ENCODE peak calls at places on chromosomes 7 and 10, in six cellular contexts. R is GM13977; S is CD8-positive, alpha-beta T cell; U is osteocyte; L is AG09319; X is RWPE1. T is an unnamed sample.
A peak's percentile ranks its signal among the peaks of the same experiment; 100 is the strongest.

GRCh38 chr7:106629521-106629920 is 31.4 kb downstream of the CCDC71L start:
- DNase-seq in S (no peak), U (no peak), R (no peak), X (no peak), L (no peak), T (no peak)

GRCh38 chr10:95304463-95304862 is 13.7 kb upstream of the PDLIM1 start:
- DNase-seq in X (no peak), L (no peak), S (no peak), R (no peak), U (no peak), T (no peak)

GRCh38 chr7:8702807-8703206 is 269.4 kb downstream of the NXPH1 start:
- DNase-seq in S (no peak), L (no peak), X (no peak), U (no peak), R (no peak), T (no peak)

GRCh38 chr10:42782446-42783180 is at the start of gene BMS1:
- DNase-seq in L (peak; percentile 73), X (peak; percentile 88), U (peak; percentile 94), R (peak; percentile 81), S (peak; percentile 87), T (peak; percentile 91)

GRCh38 chr7:52753855-52754254 is 281.6 kb upstream of the POM121L12 start:
- DNase-seq in S (no peak), U (no peak), L (no peak), R (no peak), X (no peak), T (no peak)

GRCh38 chr7:126403040-126403439 is 849.7 kb downstream of the GRM8 start:
- DNase-seq in S (no peak), R (no peak), L (no peak), X (no peak), U (no peak), T (no peak)

GRCh38 chr10:28087675-28088351 is 88.9 kb upstream of the ODAD2 start:
- DNase-seq in X (peak; percentile 76), U (no peak), R (no peak), S (no peak), L (no peak), T (no peak)

GRCh38 chr7:147376152-147376551 is 1214.4 kb upstream of the C7orf33 start:
- DNase-seq in U (no peak), R (no peak), X (no peak), S (no peak), L (no peak), T (no peak)

GRCh38 chr10:30034433-30035137 is 24.8 kb downstream of the JCAD start:
- DNase-seq in R (no peak), L (no peak), X (no peak), U (no peak), S (no peak), T (no peak)

GRCh38 chr7:111071556-111071955 is 19.4 kb upstream of the LRRN3 start:
- DNase-seq in R (no peak), L (no peak), S (no peak), X (no peak), U (no peak), T (no peak)

GRCh38 chr7:120060283-120060682 is 212.7 kb upstream of the KCND2 start:
- DNase-seq in L (no peak), U (no peak), X (no peak), R (no peak), S (no peak), T (no peak)

GRCh38 chr7:43625453-43625852 is 42.5 kb downstream of the STK17A start:
- DNase-seq in S (peak; percentile 61), L (no peak), U (no peak), X (no peak), R (no peak), T (no peak)

GRCh38 chr7:14639801-14640200 is 262.8 kb downstream of the DGKB start:
- DNase-seq in X (peak; percentile 1), L (no peak), R (no peak), U (no peak), S (no peak), T (no peak)

GRCh38 chr10:110474017-110474416 is 23.7 kb upstream of the DUSP5 start:
- DNase-seq in U (no peak), X (no peak), R (no peak), S (no peak), L (no peak), T (no peak)

GRCh38 chr7:96021533-96021932 is 249.2 kb downstream of the DYNC1I1 start:
- DNase-seq in R (no peak), X (no peak), U (no peak), S (no peak), L (no peak), T (no peak)

GRCh38 chr10:68869623-68870022 is 31.5 kb upstream of the DDX50 start:
- DNase-seq in L (no peak), U (no peak), R (no peak), S (no peak), X (no peak), T (no peak)

GRCh38 chr10:48309711-48310226 is 3.3 kb downstream of the MAPK8 start:
- DNase-seq in S (no peak), U (no peak), R (peak; percentile 63), X (peak; percentile 48), L (no peak), T (no peak)

GRCh38 chr10:102231357-102232318 is 5.5 kb downstream of the ELOVL3 start:
- DNase-seq in R (peak; percentile 85), X (peak; percentile 73), L (no peak), U (peak; percentile 86), S (peak; percentile 59), T (peak; percentile 75)

GRCh38 chr7:78492146-78492545 is 693.6 kb downstream of the PHTF2 start:
- DNase-seq in L (no peak), R (no peak), S (no peak), X (no peak), U (no peak), T (no peak)

GRCh38 chr10:90960355-90960814 is 39.5 kb upstream of the ANKRD1 start:
- DNase-seq in R (peak; percentile 52), U (no peak), S (no peak), L (peak; percentile 11), X (peak; percentile 48), T (no peak)

GRCh38 chr7:107742678-107743566 is 1.0 kb upstream of the CBLL1 start:
- DNase-seq in L (no peak), R (no peak), U (no peak), S (peak; percentile 72), X (peak; percentile 42), T (no peak)

GRCh38 chr7:21300692-21301091 is 127.2 kb upstream of the SP4 start:
- DNase-seq in L (no peak), S (no peak), X (peak; percentile 10), U (no peak), R (no peak), T (no peak)

GRCh38 chr7:25187932-25188331 is 40.4 kb downstream of the NPVF start:
- DNase-seq in X (no peak), R (no peak), L (no peak), S (no peak), U (no peak), T (no peak)

GRCh38 chr10:67670401-67670800 is 25.6 kb downstream of the CTNNA3 start:
- DNase-seq in R (no peak), L (no peak), X (peak; percentile 1), U (no peak), S (no peak), T (no peak)

GRCh38 chr10:9625266-9625776 is 1392.4 kb upstream of the CELF2 start:
- DNase-seq in U (no peak), R (no peak), X (no peak), L (no peak), S (no peak), T (no peak)

GRCh38 chr10:35056133-35056532 is 34.0 kb downstream of the CUL2 start:
- DNase-seq in L (no peak), U (no peak), X (no peak), R (no peak), S (no peak), T (no peak)

GRCh38 chr7:131533151-131533559 is 23.3 kb downstream of the PODXL start:
- DNase-seq in L (no peak), S (no peak), U (no peak), R (no peak), X (no peak), T (no peak)

GRCh38 chr10:101601541-101601940 is 13.4 kb downstream of the DPCD start:
- DNase-seq in R (no peak), X (no peak), S (no peak), U (no peak), L (no peak), T (no peak)

GRCh38 chr7:73437091-73437490 is 3.5 kb downstream of the FZD9 start:
- DNase-seq in U (no peak), X (no peak), R (no peak), L (no peak), S (no peak), T (no peak)

GRCh38 chr7:17651926-17652385 is 288.3 kb downstream of the SNX13 start:
- DNase-seq in X (no peak), U (no peak), S (no peak), R (no peak), L (peak; percentile 86), T (no peak)
- TF ChIP-seq CTCF in X (peak; percentile 68), U (peak; percentile 48), S (no peak), R (no peak), L (peak; percentile 25), T (no peak)

DNA sequence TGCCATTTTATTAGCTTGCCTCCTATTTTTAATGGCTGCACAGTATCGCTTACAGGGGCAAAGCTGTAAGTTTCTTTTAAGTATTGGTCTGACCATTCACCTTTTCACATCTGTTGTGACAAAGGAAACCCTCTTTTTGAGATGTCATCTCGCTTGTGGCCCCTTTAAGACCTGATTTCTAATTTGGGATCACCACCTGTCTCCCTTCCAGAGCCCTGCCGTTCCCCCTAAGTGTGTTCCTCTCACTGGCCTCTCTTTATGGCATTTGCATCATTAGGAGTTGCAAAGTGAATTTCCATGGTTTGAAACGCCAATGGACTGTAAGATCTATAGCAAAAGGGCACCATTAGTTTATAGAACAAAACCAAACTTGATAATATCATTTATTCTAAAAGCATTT is 1.4 kb downstream of the EPDR1 start:
- DNase-seq in L (no peak), S (no peak), R (no peak), X (no peak), U (no peak), T (no peak)
- TF ChIP-seq CTCF in L (no peak), S (no peak), R (no peak), X (no peak), U (no peak), T (no peak)

GRCh38 chr7:150824379-150825177 is 24.0 kb downstream of the TMEM176A start:
- DNase-seq in X (no peak), L (no peak), S (no peak), R (no peak), U (peak; percentile 80), T (no peak)
- TF ChIP-seq CTCF in X (no peak), L (no peak), S (no peak), R (no peak), U (no peak), T (no peak)

DNA sequence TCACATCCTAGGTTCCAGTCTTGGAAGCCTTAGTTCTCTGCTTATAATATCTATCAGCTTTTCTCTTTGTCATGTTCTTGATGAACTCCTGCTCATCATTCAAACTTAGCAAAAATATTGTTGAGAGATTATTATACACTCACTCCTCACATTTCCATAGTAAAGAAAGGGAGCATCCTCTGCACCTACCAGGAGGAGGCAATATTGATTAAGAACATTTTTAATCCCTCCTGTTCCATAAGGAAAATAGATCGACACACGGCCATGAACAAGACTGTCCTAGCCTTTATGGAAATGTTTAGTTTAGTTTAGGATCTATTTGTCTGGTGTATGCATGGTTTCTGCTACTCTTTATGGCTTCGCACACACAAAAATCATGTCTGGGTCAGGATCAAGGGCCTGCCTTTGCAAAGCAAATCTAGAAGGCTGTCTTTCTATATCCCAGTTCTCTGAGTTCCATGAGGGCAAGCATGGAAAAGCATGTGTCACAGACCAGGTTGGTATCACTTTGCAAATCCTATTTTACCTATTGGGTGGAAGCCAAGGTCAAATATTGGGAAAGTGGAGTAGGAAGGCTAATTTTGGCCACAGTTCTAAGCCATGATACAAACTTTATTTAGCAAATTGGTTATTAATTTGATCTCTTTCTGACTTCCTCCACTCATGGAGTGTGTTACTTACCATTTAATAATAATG is 164.4 kb downstream of the MDFIC start:
- DNase-seq in L (no peak), R (no peak), S (no peak), X (no peak), U (no peak), T (no peak)
- TF ChIP-seq CTCF in L (no peak), R (no peak), S (no peak), X (no peak), U (no peak), T (no peak)